ENCODE peak calls at places on chromosomes 16 and 17, in five cellular contexts. H is MM.1S, X is ascending aorta, S is heart left ventricle, O is mesendoderm. R is an unnamed sample.
A peak's percentile ranks its signal among the peaks of the same experiment; 100 is the strongest.

GRCh38 chr17:40561871-40562611 is 3.2 kb downstream of the CCR7 start:
- DNase-seq in H (peak; percentile 71), X (no peak), S (no peak), O (no peak), R (peak; percentile 62)

GRCh38 chr17:66467766-66468165 is 165.4 kb downstream of the PRKCA start:
- DNase-seq in H (no peak), X (no peak), S (no peak), O (no peak), R (no peak)

GRCh38 chr17:3735515-3735914 is 11.8 kb downstream of the HASPIN start:
- DNase-seq in H (no peak), X (no peak), S (no peak), O (no peak), R (no peak)

GRCh38 chr17:59533694-59534093 is 31.7 kb upstream of the DHX40 start:
- DNase-seq in H (no peak), X (no peak), S (no peak), O (no peak), R (no peak)

GRCh38 chr17:46726106-46726670 is 92.3 kb downstream of the WNT3 start:
- DNase-seq in H (no peak), X (no peak), S (no peak), O (no peak), R (no peak)

GRCh38 chr17:37246085-37246484 is 129.7 kb upstream of the C17orf78 start:
- DNase-seq in H (no peak), X (no peak), S (no peak), O (no peak), R (no peak)

GRCh38 chr17:1039511-1040215 is 42.7 kb downstream of the TIMM22 start:
- DNase-seq in H (no peak), X (peak; percentile 62), S (peak; percentile 90), O (peak; percentile 47), R (no peak)

GRCh38 chr17:60743812-60744211 is 66.2 kb downstream of the BCAS3 start:
- DNase-seq in H (no peak), X (no peak), S (no peak), O (peak; percentile 10), R (no peak)

GRCh38 chr16:50396770-50397525 is 28.2 kb upstream of the BRD7 start:
- DNase-seq in H (no peak), X (no peak), S (no peak), O (peak; percentile 84), R (no peak)

GRCh38 chr17:4143563-4144410 is 790 bp downstream of the CYB5D2 start:
- DNase-seq in H (peak; percentile 93), X (peak; percentile 58), S (peak; percentile 94), O (peak; percentile 96), R (peak; percentile 90)

GRCh38 chr17:752620-753219 is 656 bp upstream of the GEMIN4 start:
- DNase-seq in H (no peak), X (no peak), S (peak; percentile 85), O (peak; percentile 56), R (no peak)

GRCh38 chr17:28364665-28365363 is at the start of gene SEBOX:
- DNase-seq in H (no peak), X (no peak), S (no peak), O (no peak), R (no peak)

DNA sequence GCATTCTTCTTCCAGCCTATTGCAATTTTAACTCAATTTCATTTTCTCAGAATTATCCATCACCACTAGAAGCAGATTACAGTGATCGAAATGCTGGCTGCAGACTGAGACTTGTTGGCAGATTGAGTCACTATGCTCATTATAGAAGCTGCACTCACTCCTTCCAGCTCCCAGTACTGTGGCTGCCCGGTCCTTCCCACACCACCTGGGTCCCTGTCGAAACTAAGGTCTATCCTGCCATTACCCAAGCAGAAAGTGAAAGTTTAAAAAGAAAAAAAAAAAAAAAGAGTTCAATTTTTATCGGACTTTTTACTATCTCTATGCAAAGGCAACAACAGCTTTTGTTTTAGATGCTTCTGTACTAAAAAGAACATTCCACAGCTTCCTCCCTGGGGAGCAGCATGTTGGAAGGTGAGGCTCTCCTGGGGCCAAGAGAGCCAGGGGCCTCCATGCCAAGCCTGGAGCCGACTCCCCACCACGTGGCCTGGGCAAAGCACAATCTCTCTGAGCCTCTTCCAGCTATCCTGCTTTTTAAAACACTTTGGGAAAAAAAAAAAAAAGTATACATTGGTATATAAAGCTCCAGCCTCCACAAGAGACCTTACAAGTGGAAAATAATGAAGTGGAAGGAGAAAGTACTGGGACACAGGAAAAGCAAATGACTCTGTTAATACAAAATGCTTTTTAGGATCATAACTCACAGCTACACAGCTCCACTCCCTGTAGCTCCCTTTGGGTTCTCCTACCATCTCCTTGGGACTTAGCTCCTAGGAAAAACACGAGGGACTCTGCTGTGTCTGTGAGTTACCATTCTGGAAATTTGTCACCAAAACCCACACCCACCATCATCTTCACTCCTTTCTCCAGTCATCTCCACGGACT is 77.8 kb downstream of the USP31 start:
- DNase-seq in H (no peak), X (no peak), S (no peak), O (no peak), R (no peak)
- H3K4me3 ChIP-seq in H (no peak overlapping the region), X (peak overlapping the region; percentile 47), S (peak overlapping the region; percentile 20), O (no peak overlapping the region), R (no peak overlapping the region)

GRCh38 chr17:48816774-48817590 is at the start of gene TTLL6:
- DNase-seq in H (peak; percentile 89), X (peak; percentile 49), S (peak; percentile 88), O (peak; percentile 97), R (peak; percentile 87)

GRCh38 chr17:48819466-48819865 is 2.4 kb upstream of the TTLL6 start:
- DNase-seq in H (no peak), X (no peak), S (no peak), O (no peak), R (no peak)

GRCh38 chr17:48814504-48814903 is 2.5 kb downstream of the TTLL6 start:
- DNase-seq in H (peak; percentile 58), X (no peak), S (peak; percentile 56), O (peak; percentile 74), R (peak; percentile 49)

GRCh38 chr17:48818361-48818841 is 1.4 kb upstream of the TTLL6 start:
- DNase-seq in H (no peak), X (no peak), S (no peak), O (peak; percentile 24), R (no peak)

DNA sequence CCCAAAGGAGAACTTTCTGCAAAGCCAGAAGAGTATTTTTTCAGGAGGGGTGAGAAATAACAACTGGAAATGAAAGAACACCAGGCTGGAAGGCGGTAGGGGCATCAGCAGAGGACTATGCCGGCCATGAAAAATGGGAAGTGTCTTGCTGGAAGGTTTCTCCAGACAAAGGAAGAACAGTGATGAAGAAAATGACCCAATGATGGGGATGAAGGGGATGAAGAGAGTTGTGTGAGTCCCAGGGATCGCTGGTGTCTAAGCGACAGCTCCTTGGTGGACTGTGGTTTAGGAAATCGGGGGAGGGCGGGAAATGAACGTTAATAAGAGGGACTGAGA is 623 bp downstream of the TTLL6 start:
- DNase-seq in H (no peak), X (no peak), S (no peak), O (no peak), R (no peak)
- H3K4me3 ChIP-seq in H (peak overlapping the region; percentile 62), X (peak overlapping the region; percentile 57), S (peak overlapping the region; percentile 55), O (no peak overlapping the region), R (peak overlapping the region; percentile 59)

GRCh38 chr16:14399397-14400284 is 230.4 kb downstream of the PARN start:
- DNase-seq in H (peak; percentile 33), X (peak; percentile 29), S (peak; percentile 49), O (no peak), R (no peak)
- H3K4me3 ChIP-seq in H (no peak overlapping the region), X (peak overlapping the region; percentile 28), S (no peak overlapping the region), O (no peak overlapping the region), R (no peak overlapping the region)

DNA sequence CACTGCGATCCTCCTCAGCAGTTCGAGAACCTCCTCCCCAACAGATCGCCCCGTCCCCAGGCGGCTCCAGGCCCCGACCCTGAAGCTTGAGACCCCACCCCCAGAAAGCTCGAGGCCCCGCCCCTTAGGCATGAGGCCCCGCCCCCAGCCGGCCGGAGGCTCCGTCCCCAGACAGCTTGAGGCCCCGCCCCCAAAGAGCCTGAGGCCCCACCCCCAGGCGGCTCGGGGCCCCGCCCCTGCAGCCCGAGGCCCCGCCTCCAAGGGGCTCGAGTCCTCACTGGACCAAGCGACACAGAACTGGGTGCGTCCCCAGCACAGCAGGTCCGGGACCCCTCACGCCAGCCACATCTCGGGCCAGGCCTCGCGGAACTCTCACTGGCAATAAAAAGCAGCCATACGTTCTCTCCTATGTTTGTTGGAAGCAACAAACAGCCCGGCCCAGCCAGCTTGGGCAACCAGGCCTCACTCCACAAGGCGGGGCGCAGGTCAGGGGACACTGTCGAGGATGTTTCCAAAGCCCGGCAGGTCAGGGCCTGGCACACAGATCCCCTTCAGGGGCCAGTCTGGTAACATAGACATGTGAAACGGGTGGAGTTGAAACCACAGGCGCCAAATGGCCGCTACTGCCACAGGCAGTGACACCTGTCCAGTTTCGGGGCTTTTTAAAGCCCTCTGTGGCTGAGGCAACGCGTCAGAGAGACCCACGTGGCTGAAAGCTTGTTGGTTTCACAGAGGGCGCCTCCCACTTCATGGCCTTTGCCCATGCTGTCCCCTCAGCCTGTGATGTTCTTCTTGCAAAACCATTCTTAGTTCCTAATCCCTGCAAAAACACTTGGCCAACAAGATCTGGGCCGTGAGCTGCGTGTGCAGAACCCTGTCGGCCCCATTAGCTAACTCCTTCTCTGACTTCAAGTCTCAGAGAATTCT is 224.2 kb downstream of the PARN start:
- DNase-seq in H (peak; percentile 95), X (no peak), S (no peak), O (peak; percentile 72), R (no peak)
- H3K4me3 ChIP-seq in H (peak overlapping the region; percentile 28), X (no peak overlapping the region), S (no peak overlapping the region), O (no peak overlapping the region), R (no peak overlapping the region)

GRCh38 chr16:70434489-70435260 is 4.2 kb downstream of the ST3GAL2 start:
- DNase-seq in H (no peak), X (no peak), S (no peak), O (no peak), R (no peak)

GRCh38 chr16:70430667-70431536 is 8.0 kb downstream of the ST3GAL2 start:
- DNase-seq in H (peak; percentile 62), X (no peak), S (no peak), O (peak; percentile 69), R (peak; percentile 59)

GRCh38 chr16:70433456-70434103 is 5.3 kb downstream of the ST3GAL2 start:
- DNase-seq in H (no peak), X (no peak), S (peak; percentile 81), O (no peak), R (no peak)

GRCh38 chr16:70432304-70432799 is 6.5 kb downstream of the ST3GAL2 start:
- DNase-seq in H (no peak), X (no peak), S (no peak), O (no peak), R (no peak)

GRCh38 chr16:70432800-70433455 is 6.0 kb downstream of the ST3GAL2 start:
- DNase-seq in H (no peak), X (no peak), S (peak; percentile 63), O (no peak), R (no peak)
- H3K4me3 ChIP-seq in H (peak overlapping the region; percentile 19), X (peak overlapping the region; percentile 30), S (no peak overlapping the region), O (no peak overlapping the region), R (no peak overlapping the region)

DNA sequence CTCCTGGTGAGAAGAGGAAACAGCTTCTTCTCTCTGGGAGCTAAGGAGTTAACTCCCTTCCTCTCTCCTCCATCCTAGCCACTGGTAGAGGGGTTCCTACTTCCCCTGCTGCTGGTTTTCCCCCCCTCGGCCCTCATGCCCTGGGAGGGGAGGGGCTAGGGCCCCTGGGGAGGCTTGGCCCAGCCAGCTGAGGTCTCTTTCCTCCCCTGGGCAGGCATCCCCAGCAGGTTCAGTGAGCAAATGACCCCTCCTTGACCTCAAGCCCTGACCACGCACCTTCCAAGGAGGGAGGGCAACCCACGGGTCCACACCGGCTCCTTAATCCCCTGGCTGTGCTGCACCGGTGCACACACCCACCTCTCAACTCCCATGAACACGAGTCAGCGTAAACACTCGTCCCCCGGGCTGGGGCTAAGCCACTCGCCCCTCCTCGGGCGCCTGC is 33.9 kb downstream of the SRCIN1 start:
- DNase-seq in H (no peak), X (no peak), S (no peak), O (no peak), R (no peak)
- H3K4me3 ChIP-seq in H (no peak overlapping the region), X (no peak overlapping the region), S (no peak overlapping the region), O (no peak overlapping the region), R (no peak overlapping the region)

GRCh38 chr16:66165879-66166278 is 200.6 kb upstream of the CDH5 start:
- DNase-seq in H (no peak), X (no peak), S (no peak), O (no peak), R (no peak)
- H3K4me3 ChIP-seq in H (no peak overlapping the region), X (no peak overlapping the region), S (no peak overlapping the region), O (no peak overlapping the region), R (no peak overlapping the region)

R was measured in Jurkat, Clone E6-1.